ENCODE peak calls at places on chromosomes 3 and 15, in six cellular contexts. W is transverse colon, M is A549, P is body of pancreas, Z is heart left ventricle, D is HepG2. N is an unnamed sample.

GRCh38 chr15:63986185-63986680 is 60.1 kb downstream of the DAPK2 start:
- DNase-seq in Z (no peak), D (no peak), P (no peak), W (no peak), M (no peak), N (no peak)

GRCh38 chr3:112013058-112013783 is 14.5 kb downstream of the TAGLN3 start:
- DNase-seq in D (peak), P (peak), Z (peak), W (peak), M (peak), N (peak)

GRCh38 chr3:186466391-186466974 is 77.7 kb downstream of the CRYGS start:
- DNase-seq in D (no peak), W (no peak), P (no peak), M (no peak), Z (no peak), N (no peak)

GRCh38 chr3:11551019-11551418 is 92.7 kb downstream of the VGLL4 start:
- DNase-seq in D (no peak), P (no peak), Z (no peak), M (no peak), W (peak), N (no peak)

GRCh38 chr3:188280627-188281026 is 126.7 kb downstream of the LPP start:
- DNase-seq in W (no peak), Z (no peak), P (no peak), D (no peak), M (no peak), N (no peak)

GRCh38 chr15:49313650-49314049 is 109.4 kb upstream of the FGF7 start:
- DNase-seq in D (no peak), M (no peak), W (no peak), Z (no peak), P (no peak), N (no peak)

GRCh38 chr3:164459526-164460151 is 618.7 kb downstream of the SI start:
- DNase-seq in W (no peak), D (no peak), Z (no peak), M (no peak), P (no peak), N (peak)

GRCh38 chr3:195100903-195101591 is 169.9 kb downstream of the XXYLT1 start:
- DNase-seq in P (peak), W (peak), Z (peak), D (no peak), M (no peak), N (no peak)

GRCh38 chr15:65939901-65940617 is 70.8 kb downstream of the RAB11A start:
- DNase-seq in W (no peak), D (no peak), P (no peak), Z (peak), M (peak), N (no peak)

GRCh38 chr3:115634052-115634451 is 10.7 kb downstream of the GAP43 start:
- DNase-seq in Z (no peak), W (no peak), D (no peak), M (no peak), P (no peak), N (no peak)

GRCh38 chr3:12353796-12354505 is 65.1 kb downstream of the PPARG start:
- DNase-seq in M (no peak), P (peak), Z (no peak), W (no peak), D (no peak), N (no peak)

GRCh38 chr15:60507596-60508424 is 28.9 kb upstream of the ICE2 start:
- DNase-seq in W (peak), Z (no peak), M (peak), D (peak), P (peak), N (peak)

GRCh38 chr3:118641608-118642007 is 393.0 kb downstream of the IGSF11 start:
- DNase-seq in M (no peak), W (no peak), P (peak), Z (no peak), D (no peak), N (no peak)

GRCh38 chr15:42581272-42581730 is 5.9 kb downstream of the STARD9 start:
- DNase-seq in P (peak), W (peak), D (peak), M (peak), Z (peak), N (peak)
- TF ChIP-seq POLR2A in P (no peak), W (peak), D (no peak), M (no peak), Z (no peak), N (no peak)

DNA sequence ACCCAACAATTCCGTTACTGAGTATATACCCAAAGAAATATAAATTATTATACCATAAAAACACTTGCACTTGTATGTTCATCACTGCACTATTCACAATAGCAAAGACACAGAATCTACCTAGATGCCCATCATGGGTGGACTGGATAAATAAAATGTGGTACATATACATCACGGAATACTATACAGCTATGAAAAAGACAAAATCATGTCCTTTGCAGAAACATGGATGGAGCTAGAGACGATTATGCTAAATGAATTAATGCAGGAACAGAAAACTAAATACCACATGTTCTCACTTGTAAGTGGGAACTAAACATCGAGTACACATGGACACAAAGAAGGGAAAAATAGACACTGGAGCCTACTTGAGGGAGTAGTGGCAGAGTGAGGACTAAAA is 185.3 kb downstream of the PYDC2 start:
- DNase-seq in M (no peak), D (no peak), Z (no peak), P (no peak), W (no peak), N (no peak)
- TF ChIP-seq POLR2A in M (no peak), D (no peak), Z (no peak), P (no peak), W (no peak), N (no peak)

GRCh38 chr3:31408720-31409119 is 124.0 kb upstream of the STT3B start:
- DNase-seq in M (no peak), P (no peak), W (no peak), D (no peak), Z (no peak), N (no peak)

GRCh38 chr3:31405515-31405914 is 127.2 kb upstream of the STT3B start:
- DNase-seq in W (no peak), M (no peak), D (no peak), Z (no peak), P (no peak), N (no peak)

GRCh38 chr3:31406901-31407300 is 125.8 kb upstream of the STT3B start:
- DNase-seq in P (no peak), W (no peak), Z (no peak), D (no peak), M (no peak), N (no peak)

GRCh38 chr3:31409389-31409788 is 123.3 kb upstream of the STT3B start:
- DNase-seq in Z (no peak), P (no peak), W (no peak), D (no peak), M (no peak), N (no peak)

GRCh38 chr3:31407665-31408064 is 125.1 kb upstream of the STT3B start:
- DNase-seq in Z (no peak), P (no peak), W (no peak), M (no peak), D (no peak), N (no peak)
- TF ChIP-seq POLR2A in Z (no peak), P (no peak), W (no peak), M (no peak), D (no peak), N (no peak)

DNA sequence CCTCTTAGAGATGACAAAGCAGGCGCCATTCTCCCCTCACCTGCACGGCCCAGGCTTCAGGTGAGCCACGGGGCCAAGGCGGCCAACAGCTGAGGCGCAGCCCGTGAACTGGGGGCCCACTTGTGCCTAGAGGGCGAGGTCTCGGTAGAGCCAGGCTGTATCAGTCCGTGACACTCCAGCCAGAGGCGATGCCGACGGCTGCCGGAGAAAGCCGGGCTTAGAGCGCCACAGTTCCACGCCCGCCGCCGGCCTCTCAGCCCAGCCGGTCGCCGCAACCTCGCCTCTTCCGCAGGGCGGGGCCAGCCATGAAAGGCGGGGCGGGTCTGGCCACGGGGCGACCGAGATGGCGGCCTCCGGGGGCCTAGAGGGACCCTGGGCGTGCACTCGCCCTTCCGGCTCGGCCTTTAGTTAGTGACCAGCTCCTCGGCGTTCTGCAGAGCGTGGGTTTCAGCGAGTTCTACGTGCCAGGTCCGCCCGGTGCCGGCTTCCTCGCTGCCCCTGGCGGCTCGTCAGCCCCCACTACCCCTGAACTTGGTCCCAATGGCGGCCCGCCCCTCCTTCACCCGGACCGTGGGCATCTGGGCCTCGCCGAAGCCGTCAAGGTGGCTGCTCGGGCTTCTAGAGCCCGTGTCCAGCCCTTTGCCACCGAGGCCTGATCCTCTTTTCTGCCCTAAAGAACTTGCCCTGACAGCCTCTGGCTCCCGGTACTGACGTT is at the start of gene ZNF621:
- DNase-seq in Z (peak), D (peak), P (peak), M (peak), W (peak), N (peak)
- TF ChIP-seq POLR2A in Z (peak), D (peak), P (peak), M (peak), W (peak), N (peak)

DNA sequence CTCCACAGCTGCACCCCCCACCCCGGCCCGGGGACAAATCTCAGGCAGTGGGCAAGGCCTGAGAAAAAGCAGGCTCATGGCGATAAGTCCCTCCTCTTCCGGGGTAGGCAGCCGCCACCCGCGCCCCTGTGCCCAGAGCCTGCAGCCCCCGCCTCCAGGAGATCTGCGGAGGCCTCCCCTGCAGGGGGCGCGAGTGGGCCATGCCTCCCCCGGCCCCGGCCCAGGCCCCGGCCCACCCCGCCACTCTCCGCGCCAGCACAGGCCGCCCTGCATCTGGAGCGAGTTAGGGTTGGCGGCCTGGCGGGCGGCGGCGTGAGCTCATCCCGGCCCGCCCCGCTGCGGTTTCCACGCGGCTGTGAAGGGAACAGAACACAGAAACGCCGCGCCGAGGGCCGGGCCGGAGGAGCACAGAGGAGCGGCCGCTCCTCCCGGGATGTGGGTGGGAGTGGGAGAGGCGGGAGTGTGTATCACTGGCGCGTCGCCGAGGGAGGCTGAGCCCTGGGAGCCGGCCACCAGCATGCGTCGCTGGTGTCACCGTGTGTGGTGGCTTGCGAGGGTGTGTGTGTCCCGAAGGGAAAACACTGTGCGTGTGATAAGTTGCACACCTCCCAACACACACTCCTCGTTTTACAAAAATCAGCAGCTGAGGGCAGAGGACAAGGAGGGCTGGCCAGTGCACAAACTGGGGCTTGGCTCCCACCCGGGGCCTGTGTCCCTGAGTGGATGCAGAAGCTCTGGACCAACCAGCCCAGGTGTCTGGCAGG is 17.2 kb downstream of the MYL3 start:
- DNase-seq in M (no peak), P (peak), D (no peak), W (peak), Z (peak), N (peak)
- TF ChIP-seq POLR2A in M (no peak), P (peak), D (no peak), W (no peak), Z (no peak), N (no peak)

GRCh38 chr3:149648525-149648924 is 9.3 kb downstream of the WWTR1 start:
- DNase-seq in D (no peak), W (no peak), M (no peak), Z (no peak), P (peak), N (no peak)
- TF ChIP-seq POLR2A in D (no peak), W (no peak), M (no peak), Z (no peak), P (no peak), N (no peak)

GRCh38 chr3:33579843-33580242 is 138.2 kb downstream of the CLASP2 start:
- DNase-seq in W (no peak), M (no peak), P (no peak), D (no peak), Z (no peak), N (no peak)

GRCh38 chr3:33577173-33577572 is 137.0 kb upstream of the UBP1 start:
- DNase-seq in M (no peak), Z (no peak), D (peak), P (no peak), W (no peak), N (no peak)

GRCh38 chr3:33577588-33577987 is 137.4 kb upstream of the UBP1 start:
- DNase-seq in P (no peak), Z (no peak), M (no peak), W (no peak), D (no peak), N (no peak)

GRCh38 chr3:33578325-33579180 is 138.3 kb upstream of the UBP1 start:
- DNase-seq in P (no peak), Z (no peak), D (peak), W (no peak), M (peak), N (no peak)

DNA sequence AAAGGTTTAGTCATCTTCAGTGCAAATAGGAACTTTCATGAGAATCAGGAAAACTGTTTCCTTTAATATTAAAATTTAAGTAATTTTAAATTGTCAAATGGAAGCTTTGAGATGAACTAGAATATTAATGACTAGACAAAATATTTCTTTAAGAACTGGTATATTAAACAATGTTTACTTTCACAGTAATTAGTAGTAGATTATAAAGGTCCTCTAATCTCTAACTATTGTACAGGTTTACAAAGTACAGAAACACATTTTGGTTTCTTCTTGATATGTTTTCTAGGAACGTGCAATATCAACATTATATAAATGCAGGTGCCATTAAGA is 138.9 kb downstream of the CLASP2 start:
- DNase-seq in P (no peak), M (no peak), Z (no peak), W (no peak), D (no peak), N (no peak)
- TF ChIP-seq POLR2A in P (no peak), M (no peak), Z (no peak), W (no peak), D (no peak), N (no peak)

DNA sequence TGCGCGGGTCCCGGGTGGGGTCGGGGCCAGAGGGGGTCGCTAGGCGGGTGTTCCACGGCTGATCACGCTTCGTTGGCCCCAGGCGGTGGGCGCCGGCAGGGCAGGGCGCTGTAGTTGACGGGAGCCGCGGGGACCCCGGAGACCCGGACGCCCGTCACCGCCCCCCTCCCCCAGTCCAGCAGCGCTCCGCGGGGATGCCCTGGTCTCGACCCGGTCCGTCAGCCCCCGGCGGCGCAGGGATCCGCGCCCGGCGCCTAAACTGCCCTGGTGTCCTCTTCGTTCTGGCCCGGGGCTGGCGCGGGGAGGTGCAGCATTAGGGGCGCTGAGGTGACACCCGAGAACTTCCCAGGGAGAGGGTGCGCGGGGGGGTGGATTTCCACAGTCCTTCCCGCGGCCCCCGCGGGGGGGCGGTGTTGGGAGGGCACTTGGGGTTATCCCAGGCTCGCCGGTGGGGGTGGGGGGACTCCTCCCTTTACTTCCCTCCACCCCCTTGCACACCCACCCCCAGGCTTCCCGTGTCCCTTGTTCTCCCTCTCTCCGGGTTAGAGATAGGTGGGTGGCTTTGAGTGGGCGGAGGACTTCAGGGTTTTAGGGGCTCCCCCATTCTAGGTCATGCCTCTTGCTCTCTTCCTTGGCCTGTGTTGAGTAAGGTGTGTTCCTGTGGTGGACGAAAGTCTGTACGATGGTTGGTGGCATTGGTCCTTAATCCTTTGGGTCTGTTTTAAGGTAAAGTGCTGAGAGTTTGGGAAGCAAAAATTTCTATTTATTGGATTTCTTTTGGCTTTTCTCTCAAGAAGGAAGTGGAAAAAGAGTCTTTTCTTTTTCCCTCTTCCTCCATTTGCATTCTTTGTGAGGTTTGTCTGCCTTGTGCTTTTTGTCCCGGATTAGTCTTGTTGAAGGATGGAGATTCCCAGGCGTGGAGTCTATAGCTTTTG is 672 bp downstream of the SKIL start:
- DNase-seq in M (peak), W (peak), D (peak), Z (peak), P (peak), N (peak)
- TF ChIP-seq POLR2A in M (no peak), W (peak), D (peak), Z (no peak), P (no peak), N (no peak)

GRCh38 chr3:175127075-175127662 is 268.0 kb downstream of the NAALADL2 start:
- DNase-seq in P (no peak), W (no peak), D (no peak), Z (no peak), M (no peak), N (no peak)
- TF ChIP-seq POLR2A in P (no peak), W (no peak), D (no peak), Z (no peak), M (no peak), N (no peak)

GRCh38 chr3:52238761-52239701 is at the start of gene TWF2:
- DNase-seq in P (peak), Z (peak), D (peak), M (peak), W (peak), N (peak)
- TF ChIP-seq POLR2A in P (no peak), Z (peak), D (no peak), M (peak), W (peak), N (peak)